ENCODE peak calls at places on chromosomes 13 and 19, in four cellular contexts. Y, R, H and L are unnamed samples.
A peak's percentile ranks its signal among the peaks of the same experiment; 100 is the strongest.

GRCh38 chr19:35414442-35414841 is 33.6 kb upstream of the FFAR2 start:
- DNase-seq in Y (no peak), H (no peak), R (no peak), L (no peak)

GRCh38 chr19:19562665-19563347 is 24.7 kb downstream of the CILP2 start:
- DNase-seq in Y (no peak), H (no peak), R (no peak), L (no peak)

GRCh38 chr19:46753420-46754155 is 7.3 kb upstream of the STRN4 start:
- DNase-seq in H (no peak), R (no peak), Y (no peak), L (no peak)

GRCh38 chr19:55643733-55644116 is 276 bp downstream of the ZNF581 start:
- DNase-seq in H (no peak), Y (no peak), R (no peak), L (peak; percentile 57)

GRCh38 chr19:18736415-18737336 is 53.2 kb downstream of the CRTC1 start:
- DNase-seq in R (no peak), H (no peak), Y (no peak), L (no peak)

GRCh38 chr13:40503026-40503425 is 163.4 kb downstream of the FOXO1 start:
- DNase-seq in H (no peak), R (no peak), Y (no peak), L (no peak)

GRCh38 chr13:58907347-58907746 is 1256.4 kb downstream of the DIAPH3 start:
- DNase-seq in Y (no peak), H (peak; percentile 0), R (no peak), L (no peak)

GRCh38 chr19:14383556-14383897 is 2.3 kb downstream of the ADGRE5 start:
- DNase-seq in Y (no peak), H (peak; percentile 39), R (no peak), L (no peak)

GRCh38 chr13:52832268-52832667 is 16.2 kb downstream of the PCDH8 start:
- DNase-seq in H (no peak), Y (no peak), R (no peak), L (no peak)

GRCh38 chr19:45577111-45577905 is 7.3 kb downstream of the OPA3 start:
- DNase-seq in H (peak; percentile 95), Y (no peak), R (no peak), L (peak; percentile 75)

GRCh38 chr13:104297075-104297474 is 1230.9 kb upstream of the SLC10A2 start:
- DNase-seq in H (no peak), Y (no peak), R (no peak), L (no peak)

GRCh38 chr19:49417090-49417489 is 6.2 kb downstream of the PTH2 start:
- DNase-seq in H (no peak), Y (no peak), R (no peak), L (no peak)

GRCh38 chr19:49415810-49416200 is 7.4 kb downstream of the PTH2 start:
- DNase-seq in Y (no peak), R (no peak), H (no peak), L (no peak)

GRCh38 chr19:49414256-49414655 is 9.0 kb downstream of the PTH2 start:
- DNase-seq in Y (no peak), R (no peak), H (no peak), L (no peak)

GRCh38 chr19:49413348-49413747 is 9.9 kb downstream of the PTH2 start:
- DNase-seq in H (peak; percentile 31), R (no peak), Y (no peak), L (no peak)

GRCh38 chr19:49415102-49415809 is 8.0 kb downstream of the PTH2 start:
- DNase-seq in H (no peak), Y (no peak), R (no peak), L (no peak)
- H3K27me3 ChIP-seq in H (peaks cover 69% of the 10 kb centered on the region), Y (peaks cover 49% of the 10 kb centered on the region), R (no peaks in the 10 kb centered on the region), L (no peaks in the 10 kb centered on the region)

DNA sequence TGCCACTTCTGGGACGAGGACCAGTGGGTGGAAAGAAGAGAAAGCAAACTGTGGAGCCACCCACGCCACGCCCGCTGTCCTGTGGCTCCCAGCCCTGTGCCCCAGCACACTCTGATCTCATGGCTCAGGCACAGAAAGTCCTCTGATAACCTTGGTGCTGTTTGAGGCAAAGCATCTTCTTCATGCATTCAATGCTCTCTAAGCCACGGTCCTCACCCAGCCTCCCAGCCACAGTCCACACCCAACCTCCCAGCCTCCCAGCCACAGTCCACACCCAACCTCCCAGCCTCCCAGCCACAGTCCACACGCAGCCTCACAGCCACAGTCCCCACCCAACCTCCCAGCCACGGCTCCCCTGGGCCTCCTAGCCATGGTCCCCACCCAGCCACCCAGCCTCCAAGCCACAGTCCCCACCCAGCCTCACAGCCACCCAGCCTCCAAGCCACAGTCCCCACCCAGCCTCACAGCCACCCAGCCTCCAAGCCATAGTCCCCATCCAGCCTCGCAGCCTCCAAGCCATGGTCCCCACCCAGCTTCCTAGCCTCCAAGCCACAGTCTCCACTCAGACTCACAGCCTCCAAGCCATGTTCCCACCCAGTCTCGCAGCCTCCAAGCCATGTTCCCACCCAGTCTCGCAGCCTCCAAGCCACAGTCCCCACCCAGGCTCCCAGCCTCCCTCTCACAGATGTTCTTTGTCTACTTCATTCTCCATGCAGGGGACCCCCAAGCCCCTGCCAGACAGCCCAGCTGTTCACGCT is 74.9 kb downstream of the SOX1 start:
- DNase-seq in R (no peak), H (no peak), Y (no peak), L (no peak)
- H3K27me3 ChIP-seq in R (no peaks in the 10 kb centered on the region), H (no peaks in the 10 kb centered on the region), Y (peaks cover 21% of the 10 kb centered on the region), L (no peaks in the 10 kb centered on the region)

GRCh38 chr19:1750343-1751021 is 2.8 kb upstream of the ONECUT3 start:
- DNase-seq in H (no peak), Y (no peak), R (no peak), L (no peak)
- H3K27me3 ChIP-seq in H (peaks cover 74% of the 10 kb centered on the region), Y (peaks cover 99% of the 10 kb centered on the region), R (peaks cover 16% of the 10 kb centered on the region), L (peaks cover 60% of the 10 kb centered on the region)

GRCh38 chr19:12840091-12841079 is 2.1 kb downstream of the MAST1 start:
- DNase-seq in H (peak; percentile 63), Y (no peak), R (no peak), L (no peak)
- H3K27me3 ChIP-seq in H (peaks cover 56% of the 10 kb centered on the region), Y (peaks cover 91% of the 10 kb centered on the region), R (peaks cover 42% of the 10 kb centered on the region), L (peaks cover 22% of the 10 kb centered on the region)

GRCh38 chr19:781800-782194 is 15.5 kb upstream of the PTBP1 start:
- DNase-seq in R (no peak), H (no peak), Y (no peak), L (no peak)
- H3K27me3 ChIP-seq in R (no peaks in the 10 kb centered on the region), H (no peaks in the 10 kb centered on the region), Y (no peaks in the 10 kb centered on the region), L (no peaks in the 10 kb centered on the region)

GRCh38 chr19:38624822-38625221 is 5.8 kb downstream of the EIF3K start:
- DNase-seq in H (no peak), Y (no peak), R (no peak), L (no peak)
- H3K27me3 ChIP-seq in H (no peaks in the 10 kb centered on the region), Y (no peaks in the 10 kb centered on the region), R (no peaks in the 10 kb centered on the region), L (no peaks in the 10 kb centered on the region)

GRCh38 chr13:27943951-27944350 is 24.2 kb downstream of the PDX1 start:
- DNase-seq in R (no peak), H (no peak), Y (no peak), L (no peak)

DNA sequence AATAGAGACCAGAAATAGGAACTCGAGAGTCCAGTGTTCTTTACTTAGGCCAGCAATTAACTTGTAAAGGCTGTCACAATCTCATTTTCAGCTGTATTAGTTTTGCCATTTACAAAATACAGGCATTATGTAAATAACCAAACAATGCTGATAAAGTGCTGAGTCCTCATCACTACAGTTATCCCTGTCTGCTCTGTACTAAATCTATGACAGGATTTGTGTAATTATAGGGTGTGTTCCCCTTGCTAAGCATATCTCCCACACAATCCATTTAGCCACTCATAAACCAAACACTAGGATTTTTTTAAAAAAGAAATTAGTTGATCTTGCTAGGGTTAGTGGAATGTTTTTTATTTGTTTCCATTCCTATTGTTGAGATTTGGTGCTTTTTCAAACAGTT is 23.2 kb downstream of the PDX1 start:
- DNase-seq in Y (no peak), H (no peak), R (no peak), L (no peak)
- H3K27me3 ChIP-seq in Y (peaks cover 12% of the 10 kb centered on the region), H (peaks cover 9% of the 10 kb centered on the region), R (no peaks in the 10 kb centered on the region), L (no peaks in the 10 kb centered on the region)

GRCh38 chr19:30363073-30363472 is 9.1 kb upstream of the ZNF536 start:
- DNase-seq in Y (peak; percentile 26), R (no peak), H (no peak), L (no peak)
- H3K27me3 ChIP-seq in Y (peaks cover 12% of the 10 kb centered on the region), R (no peaks in the 10 kb centered on the region), H (no peaks in the 10 kb centered on the region), L (no peaks in the 10 kb centered on the region)

DNA sequence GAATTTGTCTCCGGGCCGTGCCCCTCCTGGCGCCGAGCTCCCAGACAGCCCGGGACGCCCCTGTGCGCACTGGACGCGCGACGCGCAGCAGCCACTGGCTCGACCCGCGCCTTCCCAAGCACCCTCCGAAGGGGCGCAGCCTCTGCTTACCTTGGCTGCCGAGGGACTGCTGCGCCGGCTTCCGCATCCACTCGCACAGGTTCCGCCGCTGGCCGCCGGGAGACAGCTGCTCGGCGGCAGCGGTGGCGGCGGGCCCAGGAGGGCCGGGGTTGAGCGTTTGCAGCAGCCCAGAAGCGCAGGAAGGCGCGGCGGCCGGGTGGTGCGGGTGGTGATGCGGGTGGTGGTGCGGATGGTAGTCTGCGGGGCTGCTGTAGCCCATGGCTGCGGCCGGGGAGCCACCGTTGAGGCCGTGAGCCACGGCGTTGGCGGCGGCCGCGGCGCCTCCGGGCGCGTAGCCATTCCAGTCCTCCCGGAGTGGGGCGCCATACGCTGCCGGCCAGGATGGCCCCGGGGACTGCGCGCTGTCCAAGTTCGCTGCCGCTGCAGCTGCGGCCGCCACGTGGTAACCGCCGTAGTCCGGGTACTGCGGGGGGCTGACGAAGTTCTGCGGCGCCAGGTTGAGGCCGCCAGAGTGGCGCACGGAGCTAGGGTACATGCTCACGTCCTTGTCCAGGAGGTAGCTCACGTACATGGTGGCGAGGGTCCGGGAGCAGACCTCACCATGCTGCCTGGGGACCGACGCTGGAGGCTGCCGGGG is 621 bp downstream of the CDX2 start:
- DNase-seq in H (no peak), R (no peak), Y (peak; percentile 55), L (no peak)
- H3K27me3 ChIP-seq in H (peaks cover 97% of the 10 kb centered on the region), R (peaks cover 7% of the 10 kb centered on the region), Y (peaks cover 98% of the 10 kb centered on the region), L (peaks cover 22% of the 10 kb centered on the region)

GRCh38 chr19:54299515-54299914 is 13.5 kb downstream of the LILRA5 start:
- DNase-seq in Y (peak; percentile 54), H (no peak), R (no peak), L (no peak)
- H3K27me3 ChIP-seq in Y (peaks cover 6% of the 10 kb centered on the region), H (no peaks in the 10 kb centered on the region), R (no peaks in the 10 kb centered on the region), L (no peaks in the 10 kb centered on the region)